ENCODE peak calls at places on chromosome 2, in seven cellular contexts. One of them, this sample, is unnamed.
A peak's percentile ranks its signal among the peaks of the same experiment; 100 is the strongest.

GRCh38 chr2:141869572-141869971 is 261.2 kb downstream of the LRP1B start:
- DNase-seq in heart left ventricle: no peak
- DNase-seq in lower lobe of right lung: no peak
- DNase-seq in kidney: no peak
- DNase-seq in HCT116: no peak
- DNase-seq in adrenal gland: no peak
- DNase-seq in psoas muscle: no peak
- DNase-seq in this sample: no peak

GRCh38 chr2:58571181-58571852 is 330.2 kb upstream of the FANCL start:
- DNase-seq in heart left ventricle: no peak
- DNase-seq in lower lobe of right lung: no peak
- DNase-seq in kidney: no peak
- DNase-seq in HCT116: peak; percentile 77
- DNase-seq in adrenal gland: peak; percentile 23
- DNase-seq in psoas muscle: no peak
- DNase-seq in this sample: peak; percentile 13

GRCh38 chr2:46171441-46171953 is 125.7 kb upstream of the EPAS1 start:
- DNase-seq in heart left ventricle: no peak
- DNase-seq in lower lobe of right lung: no peak
- DNase-seq in kidney: no peak
- DNase-seq in HCT116: peak; percentile 24
- DNase-seq in adrenal gland: no peak
- DNase-seq in psoas muscle: no peak
- DNase-seq in this sample: no peak

GRCh38 chr2:48397846-48398245 is 132.1 kb upstream of the STON1 start:
- DNase-seq in heart left ventricle: no peak
- DNase-seq in lower lobe of right lung: no peak
- DNase-seq in kidney: no peak
- DNase-seq in HCT116: no peak
- DNase-seq in adrenal gland: no peak
- DNase-seq in psoas muscle: no peak
- DNase-seq in this sample: no peak

GRCh38 chr2:85536479-85536878 is 2.5 kb upstream of the MAT2A start:
- DNase-seq in heart left ventricle: no peak
- DNase-seq in lower lobe of right lung: no peak
- DNase-seq in kidney: no peak
- DNase-seq in HCT116: no peak
- DNase-seq in adrenal gland: no peak
- DNase-seq in psoas muscle: no peak
- DNase-seq in this sample: no peak

GRCh38 chr2:71564790-71565189 is 111.4 kb downstream of the DYSF start:
- DNase-seq in heart left ventricle: peak; percentile 13
- DNase-seq in lower lobe of right lung: no peak
- DNase-seq in kidney: no peak
- DNase-seq in HCT116: no peak
- DNase-seq in adrenal gland: no peak
- DNase-seq in psoas muscle: no peak
- DNase-seq in this sample: no peak

GRCh38 chr2:96844405-96844808 is 586 bp upstream of the ANKRD23 start:
- DNase-seq in heart left ventricle: no peak
- DNase-seq in lower lobe of right lung: no peak
- DNase-seq in kidney: no peak
- DNase-seq in HCT116: no peak
- DNase-seq in adrenal gland: no peak
- DNase-seq in psoas muscle: no peak
- DNase-seq in this sample: no peak

GRCh38 chr2:120350801-120351324 is 4.9 kb downstream of the INHBB start:
- DNase-seq in heart left ventricle: peak; percentile 16
- DNase-seq in lower lobe of right lung: peak; percentile 78
- DNase-seq in kidney: peak; percentile 61
- DNase-seq in HCT116: no peak
- DNase-seq in adrenal gland: no peak
- DNase-seq in psoas muscle: no peak
- DNase-seq in this sample: no peak

GRCh38 chr2:190501231-190501630 is 33.3 kb downstream of the NEMP2 start:
- DNase-seq in heart left ventricle: no peak
- DNase-seq in lower lobe of right lung: no peak
- DNase-seq in kidney: no peak
- DNase-seq in HCT116: no peak
- DNase-seq in adrenal gland: no peak
- DNase-seq in psoas muscle: no peak
- DNase-seq in this sample: no peak

DNA sequence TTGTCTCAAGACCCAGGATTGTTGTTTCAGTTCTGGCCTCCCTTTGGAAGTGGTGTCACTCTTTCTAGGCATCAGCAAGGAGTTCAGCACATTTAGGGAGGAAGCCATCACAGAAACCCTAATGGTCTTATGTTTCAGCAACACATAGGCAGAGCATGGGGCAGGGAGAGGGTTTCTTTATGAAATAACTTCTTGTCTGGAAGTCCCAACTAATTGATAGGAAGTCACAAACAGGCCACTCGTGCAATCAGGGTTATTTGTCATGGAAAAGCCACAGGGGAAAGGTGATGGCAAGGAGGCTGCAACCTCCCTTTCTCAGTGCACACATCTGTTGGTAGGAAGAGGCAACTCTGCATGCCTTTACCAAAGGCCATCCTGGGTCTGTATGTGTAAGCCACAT is 103.0 kb downstream of the BCL11A start:
- DNase-seq in heart left ventricle: no peak
- DNase-seq in lower lobe of right lung: no peak
- DNase-seq in kidney: no peak
- DNase-seq in HCT116: no peak
- DNase-seq in adrenal gland: no peak
- DNase-seq in psoas muscle: no peak
- DNase-seq in this sample: no peak
- H3K27ac ChIP-seq in heart left ventricle: no peak overlapping the region
- H3K27ac ChIP-seq in lower lobe of right lung: no peak overlapping the region
- H3K27ac ChIP-seq in kidney: no peak overlapping the region
- H3K27ac ChIP-seq in HCT116: no peak overlapping the region
- H3K27ac ChIP-seq in adrenal gland: no peak overlapping the region
- H3K27ac ChIP-seq in psoas muscle: no peak overlapping the region
- H3K27ac ChIP-seq in this sample: no peak overlapping the region

GRCh38 chr2:100013892-100014677 is 128.3 kb downstream of the AFF3 start:
- DNase-seq in heart left ventricle: peak; percentile 78
- DNase-seq in lower lobe of right lung: no peak
- DNase-seq in kidney: peak; percentile 82
- DNase-seq in HCT116: peak; percentile 81
- DNase-seq in adrenal gland: peak; percentile 87
- DNase-seq in psoas muscle: peak; percentile 38
- DNase-seq in this sample: peak; percentile 77
- TF ChIP-seq CTCF in heart left ventricle: peak; percentile 42
- TF ChIP-seq CTCF in lower lobe of right lung: no peak
- TF ChIP-seq CTCF in kidney: no peak
- TF ChIP-seq CTCF in HCT116: no peak
- TF ChIP-seq CTCF in adrenal gland: no peak
- TF ChIP-seq CTCF in psoas muscle: no peak
- TF ChIP-seq CTCF in this sample: no peak

GRCh38 chr2:65476778-65477177 is 44.4 kb upstream of the SPRED2 start:
- DNase-seq in heart left ventricle: no peak
- DNase-seq in lower lobe of right lung: no peak
- DNase-seq in kidney: no peak
- DNase-seq in HCT116: no peak
- DNase-seq in adrenal gland: no peak
- DNase-seq in psoas muscle: no peak
- DNase-seq in this sample: no peak

GRCh38 chr2:65477590-65477989 is 45.2 kb upstream of the SPRED2 start:
- DNase-seq in heart left ventricle: no peak
- DNase-seq in lower lobe of right lung: no peak
- DNase-seq in kidney: no peak
- DNase-seq in HCT116: no peak
- DNase-seq in adrenal gland: no peak
- DNase-seq in psoas muscle: no peak
- DNase-seq in this sample: no peak

GRCh38 chr2:65473045-65473444 is 40.6 kb upstream of the SPRED2 start:
- DNase-seq in heart left ventricle: no peak
- DNase-seq in lower lobe of right lung: no peak
- DNase-seq in kidney: no peak
- DNase-seq in HCT116: no peak
- DNase-seq in adrenal gland: no peak
- DNase-seq in psoas muscle: no peak
- DNase-seq in this sample: no peak

GRCh38 chr2:65471409-65471808 is 39.0 kb upstream of the SPRED2 start:
- DNase-seq in heart left ventricle: no peak
- DNase-seq in lower lobe of right lung: no peak
- DNase-seq in kidney: no peak
- DNase-seq in HCT116: no peak
- DNase-seq in adrenal gland: no peak
- DNase-seq in psoas muscle: no peak
- DNase-seq in this sample: no peak

DNA sequence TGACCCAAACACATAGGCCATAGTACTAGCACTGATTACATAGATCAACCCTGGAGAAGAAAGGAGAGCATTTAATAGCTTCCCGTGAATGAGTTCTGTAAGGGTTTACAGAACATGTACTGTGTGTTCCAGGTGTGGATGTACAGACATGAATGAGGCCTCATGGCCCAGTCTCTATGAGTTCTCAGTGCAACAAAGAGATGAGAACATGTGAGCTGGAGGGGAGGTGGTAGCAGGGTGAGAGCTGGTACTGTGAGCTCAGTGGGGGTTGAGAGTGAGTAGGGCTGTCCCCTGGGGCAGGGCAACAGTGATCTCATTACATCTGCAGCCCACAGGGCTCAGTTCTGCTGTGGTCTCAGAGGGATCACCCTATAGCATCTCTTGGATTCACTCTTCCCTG is 42.6 kb upstream of the SPRED2 start:
- DNase-seq in heart left ventricle: no peak
- DNase-seq in lower lobe of right lung: no peak
- DNase-seq in kidney: no peak
- DNase-seq in HCT116: no peak
- DNase-seq in adrenal gland: no peak
- DNase-seq in psoas muscle: no peak
- DNase-seq in this sample: no peak
- H3K9me3 ChIP-seq in heart left ventricle: no peaks in the 10 kb centered on the region
- H3K9me3 ChIP-seq in lower lobe of right lung: no peaks in the 10 kb centered on the region
- H3K9me3 ChIP-seq in kidney: no peaks in the 10 kb centered on the region
- H3K9me3 ChIP-seq in HCT116: no peaks in the 10 kb centered on the region
- H3K9me3 ChIP-seq in adrenal gland: no peaks in the 10 kb centered on the region
- H3K9me3 ChIP-seq in psoas muscle: peaks cover 5% of the 10 kb centered on the region
- H3K9me3 ChIP-seq in this sample: no peaks in the 10 kb centered on the region

DNA sequence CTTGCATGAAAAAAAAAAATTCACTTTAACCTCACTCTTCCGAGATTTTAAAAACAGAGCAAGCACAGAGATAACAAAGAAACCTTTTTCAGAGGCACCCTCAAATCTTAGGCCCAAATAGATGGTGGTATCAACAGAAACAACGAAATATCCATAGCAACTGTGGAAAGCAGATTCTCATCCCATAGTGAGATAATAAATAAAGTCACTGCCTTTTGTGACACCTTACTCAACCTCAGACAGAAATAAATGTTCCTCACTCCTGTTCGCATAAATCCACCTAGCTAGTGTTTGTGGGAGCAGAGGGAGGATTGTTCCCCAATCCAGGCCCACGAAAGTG is 60.9 kb upstream of the RTN4 start:
- DNase-seq in heart left ventricle: no peak
- DNase-seq in lower lobe of right lung: no peak
- DNase-seq in kidney: no peak
- DNase-seq in HCT116: no peak
- DNase-seq in adrenal gland: no peak
- DNase-seq in psoas muscle: no peak
- DNase-seq in this sample: no peak
- H3K27ac ChIP-seq in heart left ventricle: no peak overlapping the region
- H3K27ac ChIP-seq in lower lobe of right lung: peak overlapping the region; percentile 83
- H3K27ac ChIP-seq in kidney: no peak overlapping the region
- H3K27ac ChIP-seq in HCT116: peak overlapping the region; percentile 59
- H3K27ac ChIP-seq in adrenal gland: peak overlapping the region; percentile 84
- H3K27ac ChIP-seq in psoas muscle: peak overlapping the region; percentile 82
- H3K27ac ChIP-seq in this sample: peak overlapping the region; percentile 82

GRCh38 chr2:236309669-236310029 is 45.4 kb upstream of the ASB18 start:
- DNase-seq in heart left ventricle: no peak
- DNase-seq in lower lobe of right lung: no peak
- DNase-seq in kidney: no peak
- DNase-seq in HCT116: no peak
- DNase-seq in adrenal gland: no peak
- DNase-seq in psoas muscle: no peak
- DNase-seq in this sample: no peak
- TF ChIP-seq CTCF in heart left ventricle: peak; percentile 70
- TF ChIP-seq CTCF in lower lobe of right lung: peak; percentile 41
- TF ChIP-seq CTCF in kidney: peak; percentile 52
- TF ChIP-seq CTCF in HCT116: peak; percentile 31
- TF ChIP-seq CTCF in adrenal gland: peak; percentile 22
- TF ChIP-seq CTCF in psoas muscle: peak; percentile 44
- TF ChIP-seq CTCF in this sample: no peak

DNA sequence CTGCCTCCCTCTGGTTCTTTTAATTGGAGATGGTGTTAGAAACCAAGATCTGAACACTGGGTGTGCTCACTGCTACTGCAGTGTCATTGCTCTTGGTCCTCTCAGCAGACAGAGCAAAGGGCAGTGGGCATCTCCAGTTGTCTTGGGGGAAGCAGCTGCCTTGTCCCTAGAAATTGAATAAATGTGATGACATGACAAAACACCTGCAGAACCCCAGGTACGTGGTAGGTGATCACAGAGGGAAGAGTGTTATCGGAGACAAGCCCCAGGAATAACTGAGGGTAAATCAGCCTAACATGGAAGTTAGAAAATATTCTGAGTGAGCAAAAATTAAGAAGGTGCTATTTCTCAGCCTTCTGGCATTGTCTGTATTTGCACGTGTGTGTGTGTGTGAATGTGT is 311.9 kb upstream of the HDAC4 start:
- DNase-seq in heart left ventricle: no peak
- DNase-seq in lower lobe of right lung: no peak
- DNase-seq in kidney: no peak
- DNase-seq in HCT116: no peak
- DNase-seq in adrenal gland: no peak
- DNase-seq in psoas muscle: no peak
- DNase-seq in this sample: no peak
- H3K9me3 ChIP-seq in heart left ventricle: peaks cover 22% of the 10 kb centered on the region
- H3K9me3 ChIP-seq in lower lobe of right lung: peaks cover 14% of the 10 kb centered on the region
- H3K9me3 ChIP-seq in kidney: no peaks in the 10 kb centered on the region
- H3K9me3 ChIP-seq in HCT116: no peaks in the 10 kb centered on the region
- H3K9me3 ChIP-seq in adrenal gland: no peaks in the 10 kb centered on the region
- H3K9me3 ChIP-seq in psoas muscle: peaks cover 9% of the 10 kb centered on the region
- H3K9me3 ChIP-seq in this sample: no peaks in the 10 kb centered on the region

This sample was measured in ovary.